ENCODE peak calls at places on chromosomes 6 and 20, in five cellular contexts. One of them, this sample, is unnamed.

GRCh38 chr6:148085651-148086321 is 256.9 kb upstream of the SASH1 start:
- DNase-seq in adrenal gland: no peak
- DNase-seq in fibroblast of pulmonary artery: no peak
- DNase-seq in CD8-positive, alpha-beta T cell: no peak
- DNase-seq in AG10803: no peak
- DNase-seq in this sample: no peak

GRCh38 chr6:168050225-168050796 is 28.7 kb downstream of the FRMD1 start:
- DNase-seq in fibroblast of pulmonary artery: no peak
- DNase-seq in CD8-positive, alpha-beta T cell: no peak
- DNase-seq in adrenal gland: no peak
- DNase-seq in AG10803: no peak
- DNase-seq in this sample: no peak

GRCh38 chr6:121112358-121112757 is 221.9 kb downstream of the TBC1D32 start:
- DNase-seq in AG10803: no peak
- DNase-seq in adrenal gland: no peak
- DNase-seq in CD8-positive, alpha-beta T cell: no peak
- DNase-seq in fibroblast of pulmonary artery: no peak
- DNase-seq in this sample: no peak

GRCh38 chr6:80547827-80548226 is 441.4 kb downstream of the BCKDHB start:
- DNase-seq in AG10803: peak
- DNase-seq in adrenal gland: no peak
- DNase-seq in fibroblast of pulmonary artery: peak
- DNase-seq in CD8-positive, alpha-beta T cell: no peak
- DNase-seq in this sample: peak

GRCh38 chr6:110859335-110859792 is 15.2 kb upstream of the AMD1 start:
- DNase-seq in adrenal gland: peak
- DNase-seq in fibroblast of pulmonary artery: no peak
- DNase-seq in CD8-positive, alpha-beta T cell: no peak
- DNase-seq in AG10803: no peak
- DNase-seq in this sample: no peak

GRCh38 chr20:36645998-36646397 is at the start of gene SLA2:
- DNase-seq in AG10803: no peak
- DNase-seq in adrenal gland: peak
- DNase-seq in fibroblast of pulmonary artery: no peak
- DNase-seq in CD8-positive, alpha-beta T cell: peak
- DNase-seq in this sample: no peak

GRCh38 chr6:31738048-31738979 is 1.5 kb upstream of the MSH5 start:
- DNase-seq in CD8-positive, alpha-beta T cell: peak
- DNase-seq in fibroblast of pulmonary artery: peak
- DNase-seq in AG10803: peak
- DNase-seq in adrenal gland: no peak
- DNase-seq in this sample: peak

GRCh38 chr20:13024581-13024980 is 15.8 kb downstream of the SPTLC3 start:
- DNase-seq in fibroblast of pulmonary artery: peak
- DNase-seq in AG10803: peak
- DNase-seq in adrenal gland: no peak
- DNase-seq in CD8-positive, alpha-beta T cell: no peak
- DNase-seq in this sample: no peak

GRCh38 chr20:9344080-9344920 is 170.1 kb upstream of the LAMP5 start:
- DNase-seq in CD8-positive, alpha-beta T cell: no peak
- DNase-seq in adrenal gland: peak
- DNase-seq in fibroblast of pulmonary artery: peak
- DNase-seq in AG10803: peak
- DNase-seq in this sample: peak

GRCh38 chr6:6546318-6547110 is 42.0 kb upstream of the LY86 start:
- DNase-seq in CD8-positive, alpha-beta T cell: no peak
- DNase-seq in AG10803: no peak
- DNase-seq in adrenal gland: peak
- DNase-seq in fibroblast of pulmonary artery: peak
- DNase-seq in this sample: peak

GRCh38 chr6:82980086-82980485 is 85.6 kb downstream of the UBE3D start:
- DNase-seq in fibroblast of pulmonary artery: peak
- DNase-seq in CD8-positive, alpha-beta T cell: no peak
- DNase-seq in adrenal gland: no peak
- DNase-seq in AG10803: peak
- DNase-seq in this sample: peak

GRCh38 chr20:57703013-57703412 is 6.8 kb downstream of the PMEPA1 start:
- DNase-seq in CD8-positive, alpha-beta T cell: no peak
- DNase-seq in AG10803: no peak
- DNase-seq in fibroblast of pulmonary artery: no peak
- DNase-seq in adrenal gland: no peak
- DNase-seq in this sample: no peak

GRCh38 chr20:6942266-6942665 is 174.8 kb downstream of the BMP2 start:
- DNase-seq in AG10803: no peak
- DNase-seq in fibroblast of pulmonary artery: no peak
- DNase-seq in adrenal gland: no peak
- DNase-seq in CD8-positive, alpha-beta T cell: no peak
- DNase-seq in this sample: no peak

GRCh38 chr20:6944292-6944691 is 176.8 kb downstream of the BMP2 start:
- DNase-seq in CD8-positive, alpha-beta T cell: no peak
- DNase-seq in fibroblast of pulmonary artery: no peak
- DNase-seq in AG10803: no peak
- DNase-seq in adrenal gland: no peak
- DNase-seq in this sample: no peak

DNA sequence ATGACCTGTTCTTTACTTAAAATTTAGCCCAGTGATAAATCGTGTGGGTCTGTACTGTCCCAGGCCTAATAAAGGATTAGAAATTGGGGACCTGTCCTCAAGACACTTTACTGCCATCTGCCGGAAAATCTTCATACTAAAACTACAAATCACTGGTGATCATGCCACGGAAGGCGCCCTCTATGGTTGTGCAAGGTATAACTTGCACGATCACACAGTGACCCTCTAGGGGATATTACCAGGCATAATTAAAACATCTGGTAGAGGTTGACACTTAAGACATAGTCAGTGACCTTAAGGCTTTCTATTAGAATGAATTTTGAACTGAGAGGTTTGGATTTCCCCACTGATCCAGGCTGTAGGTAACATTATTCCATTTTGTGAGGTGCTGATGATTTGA is 172.6 kb downstream of the BMP2 start:
- DNase-seq in AG10803: no peak
- DNase-seq in CD8-positive, alpha-beta T cell: no peak
- DNase-seq in adrenal gland: no peak
- DNase-seq in fibroblast of pulmonary artery: peak
- DNase-seq in this sample: no peak
- TF ChIP-seq CTCF in AG10803: peak
- TF ChIP-seq CTCF in CD8-positive, alpha-beta T cell: no peak
- TF ChIP-seq CTCF in adrenal gland: no peak
- TF ChIP-seq CTCF in fibroblast of pulmonary artery: no peak
- TF ChIP-seq CTCF in this sample: peak

GRCh38 chr20:23519556-23519955 is 28.6 kb downstream of the CST8 start:
- DNase-seq in fibroblast of pulmonary artery: no peak
- DNase-seq in CD8-positive, alpha-beta T cell: no peak
- DNase-seq in adrenal gland: no peak
- DNase-seq in AG10803: no peak
- DNase-seq in this sample: no peak
- H3K4me3 ChIP-seq in fibroblast of pulmonary artery: no peak
- H3K4me3 ChIP-seq in CD8-positive, alpha-beta T cell: no peak
- H3K4me3 ChIP-seq in adrenal gland: no peak
- H3K4me3 ChIP-seq in AG10803: no peak
- H3K4me3 ChIP-seq in this sample: no peak

GRCh38 chr6:157280947-157281346 is 42.4 kb downstream of the TMEM242 start:
- DNase-seq in fibroblast of pulmonary artery: no peak
- DNase-seq in AG10803: no peak
- DNase-seq in adrenal gland: no peak
- DNase-seq in CD8-positive, alpha-beta T cell: no peak
- DNase-seq in this sample: no peak

GRCh38 chr6:157280153-157280552 is 43.2 kb downstream of the TMEM242 start:
- DNase-seq in adrenal gland: no peak
- DNase-seq in fibroblast of pulmonary artery: no peak
- DNase-seq in AG10803: no peak
- DNase-seq in CD8-positive, alpha-beta T cell: no peak
- DNase-seq in this sample: no peak

GRCh38 chr6:157282279-157282678 is 41.0 kb downstream of the TMEM242 start:
- DNase-seq in AG10803: no peak
- DNase-seq in fibroblast of pulmonary artery: no peak
- DNase-seq in CD8-positive, alpha-beta T cell: no peak
- DNase-seq in adrenal gland: no peak
- DNase-seq in this sample: no peak

GRCh38 chr6:157283330-157283898 is 39.9 kb downstream of the TMEM242 start:
- DNase-seq in fibroblast of pulmonary artery: no peak
- DNase-seq in CD8-positive, alpha-beta T cell: no peak
- DNase-seq in adrenal gland: no peak
- DNase-seq in AG10803: no peak
- DNase-seq in this sample: no peak

GRCh38 chr6:157281570-157281969 is 41.7 kb downstream of the TMEM242 start:
- DNase-seq in CD8-positive, alpha-beta T cell: no peak
- DNase-seq in fibroblast of pulmonary artery: peak
- DNase-seq in AG10803: peak
- DNase-seq in adrenal gland: peak
- DNase-seq in this sample: no peak
- TF ChIP-seq CTCF in CD8-positive, alpha-beta T cell: no peak
- TF ChIP-seq CTCF in fibroblast of pulmonary artery: peak
- TF ChIP-seq CTCF in AG10803: peak
- TF ChIP-seq CTCF in adrenal gland: peak
- TF ChIP-seq CTCF in this sample: no peak

GRCh38 chr20:31868853-31869672 is 1.3 kb downstream of the DUSP15 start:
- DNase-seq in CD8-positive, alpha-beta T cell: no peak
- DNase-seq in AG10803: no peak
- DNase-seq in adrenal gland: no peak
- DNase-seq in fibroblast of pulmonary artery: no peak
- DNase-seq in this sample: no peak

GRCh38 chr20:31870703-31871601 is 518 bp downstream of the TTLL9 start:
- DNase-seq in fibroblast of pulmonary artery: no peak
- DNase-seq in adrenal gland: no peak
- DNase-seq in AG10803: no peak
- DNase-seq in CD8-positive, alpha-beta T cell: no peak
- DNase-seq in this sample: no peak

GRCh38 chr20:31869942-31870702 is at the start of the genes DUSP15 and TTLL9:
- DNase-seq in AG10803: no peak
- DNase-seq in CD8-positive, alpha-beta T cell: no peak
- DNase-seq in fibroblast of pulmonary artery: no peak
- DNase-seq in adrenal gland: peak
- DNase-seq in this sample: no peak

GRCh38 chr20:31871602-31871954 is 1.1 kb downstream of the TTLL9 start:
- DNase-seq in fibroblast of pulmonary artery: no peak
- DNase-seq in CD8-positive, alpha-beta T cell: no peak
- DNase-seq in AG10803: no peak
- DNase-seq in adrenal gland: no peak
- DNase-seq in this sample: no peak

GRCh38 chr20:31869673-31869941 is 720 bp downstream of the DUSP15 start:
- DNase-seq in CD8-positive, alpha-beta T cell: no peak
- DNase-seq in fibroblast of pulmonary artery: no peak
- DNase-seq in adrenal gland: no peak
- DNase-seq in AG10803: no peak
- DNase-seq in this sample: no peak
- H3K4me3 ChIP-seq in CD8-positive, alpha-beta T cell: peak
- H3K4me3 ChIP-seq in fibroblast of pulmonary artery: no peak
- H3K4me3 ChIP-seq in adrenal gland: no peak
- H3K4me3 ChIP-seq in AG10803: no peak
- H3K4me3 ChIP-seq in this sample: peak

This sample was measured in astrocyte.